ENCODE peak calls at places on chromosomes 1 and 21, in six cellular contexts. Y is tibial artery; A is CD8-positive, alpha-beta memory T cell; V is left ventricle myocardium inferior; H is CD8-positive, alpha-beta T cell; E is transverse colon. X is an unnamed sample.

GRCh38 chr1:56627636-56628039 is 17.5 kb upstream of the PRKAA2 start:
- DNase-seq in Y (no peak), A (no peak), V (no peak), H (no peak), E (no peak), X (no peak)

GRCh38 chr21:35908311-35909078 is 151.8 kb downstream of the SETD4 start:
- DNase-seq in Y (no peak), A (no peak), V (no peak), H (no peak), E (no peak), X (no peak)

GRCh38 chr21:21612446-21612845 is 614.2 kb downstream of the NCAM2 start:
- DNase-seq in Y (no peak), A (no peak), V (no peak), H (no peak), E (no peak), X (no peak)

GRCh38 chr1:180842890-180843289 is 69.8 kb upstream of the KIAA1614 start:
- DNase-seq in Y (no peak), A (no peak), V (no peak), H (no peak), E (no peak), X (no peak)

GRCh38 chr1:235022341-235023196 is 106.1 kb downstream of the TOMM20 start:
- DNase-seq in Y (no peak), A (no peak), V (no peak), H (no peak), E (no peak), X (no peak)

GRCh38 chr1:11858968-11859871 is 475 bp upstream of the NPPB start:
- DNase-seq in Y (no peak), A (peak; percentile 79), V (peak; percentile 59), H (peak; percentile 74), E (peak; percentile 40), X (no peak)

GRCh38 chr1:90710579-90711536 is 6.2 kb downstream of the BARHL2 start:
- DNase-seq in Y (no peak), A (no peak), V (no peak), H (no peak), E (no peak), X (no peak)

GRCh38 chr1:150696995-150697927 is at the start of gene GOLPH3L:
- DNase-seq in Y (peak; percentile 96), A (peak; percentile 93), V (peak; percentile 88), H (peak; percentile 89), E (peak; percentile 96), X (peak; percentile 98)

GRCh38 chr1:118185083-118185899 is at the start of gene SPAG17:
- DNase-seq in Y (peak; percentile 41), A (no peak), V (peak; percentile 60), H (no peak), E (peak; percentile 48), X (peak; percentile 68)

GRCh38 chr21:44494418-44494817 is 39.1 kb downstream of the LRRC3 start:
- DNase-seq in Y (no peak), A (peak; percentile 18), V (no peak), H (no peak), E (no peak), X (no peak)

GRCh38 chr1:112904071-112904830 is 51.7 kb downstream of the SLC16A1 start:
- DNase-seq in Y (no peak), A (no peak), V (no peak), H (no peak), E (no peak), X (no peak)

GRCh38 chr1:153506831-153507413 is 28.9 kb downstream of the S100A6 start:
- DNase-seq in Y (peak; percentile 88), A (no peak), V (peak; percentile 87), H (no peak), E (peak; percentile 67), X (no peak)

GRCh38 chr1:230277201-230277771 is 148.8 kb downstream of the PGBD5 start:
- DNase-seq in Y (no peak), A (no peak), V (no peak), H (no peak), E (no peak), X (peak; percentile 35)

GRCh38 chr21:42357307-42357706 is 6.5 kb upstream of the TFF2 start:
- DNase-seq in Y (no peak), A (no peak), V (no peak), H (no peak), E (no peak), X (no peak)

GRCh38 chr1:174626031-174627020 is 178.6 kb downstream of the GPR52 start:
- DNase-seq in Y (no peak), A (no peak), V (no peak), H (no peak), E (no peak), X (no peak)

GRCh38 chr1:113248494-113248893 is 141.8 kb upstream of the MAGI3 start:
- DNase-seq in Y (no peak), A (no peak), V (no peak), H (no peak), E (peak; percentile 35), X (no peak)

GRCh38 chr1:234300096-234300495 is 73.2 kb upstream of the COA6 start:
- DNase-seq in Y (no peak), A (no peak), V (no peak), H (no peak), E (no peak), X (no peak)

GRCh38 chr1:74422379-74423155 is 89.8 kb downstream of the LRRC53 start:
- DNase-seq in Y (no peak), A (no peak), V (no peak), H (no peak), E (no peak), X (no peak)

GRCh38 chr1:215251428-215251827 is 168.9 kb downstream of the KCNK2 start:
- DNase-seq in Y (no peak), A (no peak), V (no peak), H (no peak), E (no peak), X (no peak)

GRCh38 chr1:42846257-42847110 is at the start of gene ZNF691:
- DNase-seq in Y (peak; percentile 97), A (peak; percentile 92), V (peak; percentile 93), H (peak; percentile 87), E (peak; percentile 94), X (peak; percentile 93)

GRCh38 chr1:42848823-42849537 is 2.6 kb downstream of the ZNF691 start:
- DNase-seq in Y (no peak), A (no peak), V (no peak), H (no peak), E (no peak), X (no peak)

GRCh38 chr1:42845866-42846256 is 552 bp upstream of the ZNF691 start:
- DNase-seq in Y (no peak), A (no peak), V (no peak), H (no peak), E (no peak), X (no peak)

GRCh38 chr1:42847721-42848470 is 1.5 kb downstream of the ZNF691 start:
- DNase-seq in Y (no peak), A (no peak), V (no peak), H (no peak), E (no peak), X (no peak)

GRCh38 chr1:42847111-42847580 is 733 bp downstream of the ZNF691 start:
- DNase-seq in Y (no peak), A (no peak), V (no peak), H (no peak), E (no peak), X (no peak)
- H3K27ac ChIP-seq in Y (peak overlapping the region; percentile 85), A (peak overlapping the region; percentile 79), V (peak overlapping the region; percentile 92), H (peak overlapping the region; percentile 46), E (peak overlapping the region; percentile 78), X (peak overlapping the region; percentile 85)

GRCh38 chr1:26913389-26913753 is 404 bp downstream of the NR0B2 start:
- DNase-seq in Y (no peak), A (no peak), V (no peak), H (no peak), E (no peak), X (no peak)
- H3K4me3 ChIP-seq in Y (no peak overlapping the region), A (no peak overlapping the region), V (peak overlapping the region; percentile 69), H (no peak overlapping the region), E (no peak overlapping the region), X (no peak overlapping the region)

GRCh38 chr1:21935393-21935804 is 1.7 kb downstream of the HSPG2 start:
- DNase-seq in Y (no peak), A (no peak), V (no peak), H (no peak), E (no peak), X (no peak)
- H3K4me1 ChIP-seq in Y (peaks cover 84% of the 10 kb centered on the region), A (peaks cover 19% of the 10 kb centered on the region), V (peaks cover 94% of the 10 kb centered on the region), H (peaks cover 15% of the 10 kb centered on the region), E (peaks cover 87% of the 10 kb centered on the region), X (peaks cover 40% of the 10 kb centered on the region)

DNA sequence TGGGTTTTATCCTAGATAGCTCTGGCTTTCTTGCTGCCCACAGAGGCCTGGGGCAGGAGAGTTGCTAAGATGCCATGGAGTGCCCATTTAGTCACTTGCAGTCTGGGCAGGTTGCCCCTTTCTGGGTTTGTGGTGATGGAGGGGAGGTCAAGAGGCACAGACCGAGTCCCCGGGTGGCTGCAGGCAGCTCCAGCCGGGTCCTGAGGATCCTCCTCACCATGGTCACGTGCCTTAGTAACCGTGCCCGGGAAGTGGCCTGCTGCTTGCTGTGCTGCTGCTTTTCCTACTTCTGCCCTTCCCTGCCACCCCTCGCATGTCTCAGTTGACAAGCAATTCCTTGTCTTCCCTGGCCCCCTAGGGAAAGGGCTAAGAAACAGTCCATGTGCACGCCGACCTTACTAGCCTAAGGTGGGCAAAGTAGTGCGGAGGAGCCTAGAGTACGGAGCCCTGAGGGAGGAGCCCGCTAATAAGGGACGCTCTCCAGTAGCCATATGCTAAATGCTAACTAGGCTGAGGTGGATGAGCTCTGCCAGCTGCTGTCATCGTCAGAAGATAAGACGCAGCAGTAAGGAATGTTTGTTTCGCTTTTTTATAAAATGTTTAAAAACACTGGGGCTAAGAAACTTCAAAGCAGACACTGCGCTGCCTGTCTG is 34.9 kb downstream of the CLCA1 start:
- DNase-seq in Y (no peak), A (no peak), V (peak; percentile 56), H (no peak), E (peak; percentile 24), X (peak; percentile 32)
- H3K27ac ChIP-seq in Y (no peak overlapping the region), A (no peak overlapping the region), V (peak overlapping the region; percentile 82), H (no peak overlapping the region), E (peak overlapping the region; percentile 64), X (peak overlapping the region; percentile 89)

GRCh38 chr1:125085720-125086591 is 3901.2 kb downstream of the SRGAP2C start:
- DNase-seq in Y (no peak), A (peak; percentile 23), V (no peak), H (no peak), E (no peak), X (no peak)

DNA sequence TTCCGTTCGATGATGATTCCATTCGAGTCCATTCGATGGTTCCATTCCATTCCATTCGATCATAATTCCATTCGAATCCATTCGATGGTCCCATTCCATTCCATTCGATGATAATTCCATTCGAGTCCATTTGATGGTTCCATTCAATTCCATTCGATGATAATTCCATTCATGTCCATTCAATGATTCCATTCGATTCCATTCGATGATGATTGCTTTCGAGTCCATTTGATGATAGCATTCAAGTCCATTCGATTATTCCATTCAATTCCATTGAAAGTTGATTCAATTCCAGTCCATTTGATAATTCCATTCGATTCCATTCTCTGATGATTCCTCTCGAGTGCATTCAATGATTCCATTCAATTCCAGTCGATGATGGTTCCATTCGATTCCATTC is 3895.3 kb downstream of the SRGAP2C start:
- DNase-seq in Y (no peak), A (no peak), V (no peak), H (no peak), E (no peak), X (no peak)
- H3K4me3 ChIP-seq in Y (no peak overlapping the region), A (no peak overlapping the region), V (no peak overlapping the region), H (no peak overlapping the region), E (no peak overlapping the region), X (no peak overlapping the region)

DNA sequence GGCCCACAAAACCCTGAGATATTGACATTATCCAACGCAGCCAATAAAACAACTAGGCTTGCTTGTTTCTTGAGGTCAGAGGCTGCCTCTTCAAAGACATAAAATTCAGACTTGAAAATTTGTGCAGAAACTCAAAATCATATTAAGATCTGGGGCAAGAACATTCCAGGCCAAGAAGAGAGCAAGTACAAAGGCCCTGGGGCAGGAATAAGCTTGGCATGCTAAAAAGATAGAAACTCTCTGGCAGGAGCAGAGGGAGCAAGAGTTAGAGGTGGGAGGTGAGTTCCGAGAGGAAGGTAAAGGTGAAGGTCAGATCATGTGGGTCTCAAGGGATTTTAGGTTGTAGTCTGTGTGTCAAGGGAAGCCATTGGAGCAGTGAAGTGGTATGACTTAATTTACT is 8.8 kb upstream of the IGSF3 start:
- DNase-seq in Y (no peak), A (no peak), V (no peak), H (no peak), E (no peak), X (no peak)
- H3K4me1 ChIP-seq in Y (no peaks in the 10 kb centered on the region), A (no peaks in the 10 kb centered on the region), V (peaks cover 5% of the 10 kb centered on the region), H (no peaks in the 10 kb centered on the region), E (no peaks in the 10 kb centered on the region), X (no peaks in the 10 kb centered on the region)